ENCODE peak calls at places on chromosomes 16 and 17, in five cellular contexts. G, X, K, T and H are unnamed samples. For H3K27me3 and H3K9me3, the result is how much of the 10 kb centered on the place peaks cover.

GRCh38 chr17:76569607-76570279 is 15.9 kb downstream of the ST6GALNAC2 start:
- DNase-seq in G (peak), X (no peak), K (no peak), T (no peak), H (no peak)

GRCh38 chr17:75417054-75417453 is 11.6 kb upstream of the GRB2 start:
- DNase-seq in G (no peak), X (no peak), K (no peak), T (no peak), H (no peak)

GRCh38 chr17:62690168-62690897 is 62.9 kb downstream of the MRC2 start:
- DNase-seq in G (no peak), X (no peak), K (no peak), T (no peak), H (no peak)

GRCh38 chr17:69506489-69506888 is 92.0 kb downstream of the MAP2K6 start:
- DNase-seq in G (no peak), X (no peak), K (no peak), T (no peak), H (peak)

GRCh38 chr16:13938480-13938879 is 18.5 kb downstream of the ERCC4 start:
- DNase-seq in G (no peak), X (no peak), K (no peak), T (no peak), H (no peak)

GRCh38 chr17:36880506-36880905 is 56.8 kb upstream of the LHX1 start:
- DNase-seq in G (no peak), X (no peak), K (no peak), T (no peak), H (no peak)

GRCh38 chr17:48728232-48729231 is at the start of gene HOXB13:
- DNase-seq in G (peak), X (no peak), K (peak), T (no peak), H (peak)

GRCh38 chr17:44587339-44587738 is 30.1 kb downstream of the FZD2 start:
- DNase-seq in G (no peak), X (no peak), K (peak), T (no peak), H (peak)

GRCh38 chr16:85736924-85737323 is 14.0 kb downstream of the C16orf74 start:
- DNase-seq in G (no peak), X (no peak), K (no peak), T (no peak), H (no peak)
- H3K27me3 ChIP-seq in G (under half), X (under half), K (under half), T (under half), H (under half)

GRCh38 chr16:53605356-53605755 is 98.3 kb downstream of the RPGRIP1L start:
- DNase-seq in G (no peak), X (no peak), K (no peak), T (no peak), H (no peak)

GRCh38 chr16:53598513-53599266 is 95.7 kb upstream of the AKTIP start:
- DNase-seq in G (no peak), X (no peak), K (no peak), T (no peak), H (peak)

GRCh38 chr16:53600076-53600475 is 97.1 kb upstream of the AKTIP start:
- DNase-seq in G (no peak), X (no peak), K (peak), T (no peak), H (no peak)

DNA sequence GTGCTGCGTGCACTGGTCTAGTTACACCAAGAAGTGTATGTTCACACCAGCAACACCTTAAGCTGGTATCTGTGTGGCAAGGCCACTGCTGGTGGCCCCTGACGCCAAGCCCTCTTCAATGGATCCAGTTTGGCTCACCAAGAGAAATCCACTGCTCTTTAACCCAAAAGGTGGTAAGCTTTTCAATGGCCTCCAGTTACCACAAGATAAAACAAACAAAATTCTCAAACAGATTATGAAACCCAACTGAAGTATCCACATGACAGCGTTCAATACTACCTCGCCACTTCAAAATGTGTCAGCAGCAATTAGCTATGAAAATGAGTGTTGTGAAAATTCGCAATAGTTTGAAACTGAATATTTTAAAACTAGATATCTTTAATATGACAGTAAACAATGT is 96.5 kb upstream of the AKTIP start:
- DNase-seq in G (no peak), X (no peak), K (no peak), T (no peak), H (no peak)
- H3K9me3 ChIP-seq in G (under half), X (under half), K (under half), T (under half), H (under half)

GRCh38 chr17:73643012-73643845 is 1.0 kb downstream of the SDK2 start:
- DNase-seq in G (no peak), X (peak), K (no peak), T (no peak), H (peak)

GRCh38 chr17:73642659-73643011 is 1.6 kb downstream of the SDK2 start:
- DNase-seq in G (no peak), X (no peak), K (no peak), T (no peak), H (no peak)

GRCh38 chr17:73644145-73645049 is at the start of gene SDK2:
- DNase-seq in G (no peak), X (peak), K (no peak), T (no peak), H (no peak)

GRCh38 chr17:73645050-73645871 is 1.0 kb upstream of the SDK2 start:
- DNase-seq in G (no peak), X (peak), K (no peak), T (no peak), H (peak)

DNA sequence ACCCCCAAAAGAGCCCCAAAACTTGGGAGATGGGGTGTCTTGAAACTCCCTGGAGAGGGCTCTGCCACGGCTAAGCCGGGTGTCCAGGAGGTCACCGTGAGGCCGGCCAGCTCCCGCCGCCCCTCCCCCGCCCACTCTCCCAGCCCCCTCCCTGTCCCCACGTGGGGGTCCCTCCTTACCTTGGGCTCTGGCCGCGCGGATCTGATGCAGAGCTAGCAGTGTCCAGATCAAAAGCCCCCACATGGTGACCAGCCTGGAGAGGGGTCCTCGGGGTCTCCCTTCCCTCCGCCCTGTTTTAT is 450 bp downstream of the SDK2 start:
- DNase-seq in G (no peak), X (no peak), K (no peak), T (no peak), H (no peak)
- H3K27me3 ChIP-seq in G (half or more), X (under half), K (under half), T (under half), H (half or more)

DNA sequence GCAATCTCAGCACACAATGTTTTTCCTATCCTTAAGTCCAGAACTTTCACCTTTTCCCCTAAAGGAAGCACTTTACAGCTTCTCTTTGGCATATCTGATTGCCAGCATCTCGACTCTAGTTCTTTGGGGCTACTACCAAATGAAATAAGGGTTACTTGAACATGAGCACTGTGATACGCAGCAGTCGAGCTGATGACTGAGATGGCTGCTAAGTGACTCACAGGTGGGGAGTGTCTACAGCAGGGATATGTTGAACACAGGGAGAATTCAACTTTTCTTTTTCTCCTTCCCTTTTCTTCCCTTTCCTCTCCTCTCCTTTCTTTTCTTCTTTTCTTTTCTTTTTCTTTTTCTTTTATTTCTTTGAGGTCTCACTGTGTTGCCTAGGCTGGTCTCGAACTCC is 334.8 kb downstream of the MAF start:
- DNase-seq in G (no peak), X (no peak), K (no peak), T (no peak), H (no peak)
- H3K9me3 ChIP-seq in G (under half), X (under half), K (under half), T (under half), H (under half)